ENCODE peak calls at places on chromosomes 11 and 22, in seven cellular contexts. Z is upper lobe of right lung, Q is cardiac muscle cell, O is fibroblast of lung, S is right lobe of liver, X is heart right ventricle, G is heart left ventricle. F is an unnamed sample.

GRCh38 chr11:126329644-126330200 is 25.8 kb upstream of the ST3GAL4 start:
- DNase-seq in G (no peak), O (no peak), S (no peak), Q (no peak), X (no peak), Z (no peak), F (no peak)

GRCh38 chr11:11534981-11535380 is 86.8 kb downstream of the GALNT18 start:
- DNase-seq in X (no peak), Q (no peak), Z (no peak), G (no peak), S (no peak), O (peak; percentile 17), F (no peak)

GRCh38 chr11:59199546-59200420 is 12.9 kb downstream of the MPEG1 start:
- DNase-seq in Z (no peak), X (no peak), O (no peak), G (no peak), Q (no peak), S (no peak), F (no peak)

GRCh38 chr11:259374-259773 is 18.8 kb upstream of the NLRP6 start:
- DNase-seq in Z (no peak), G (no peak), S (no peak), Q (no peak), X (no peak), O (no peak), F (no peak)

GRCh38 chr11:77471520-77472234 is 2.2 kb downstream of the PAK1 start:
- DNase-seq in Q (peak; percentile 59), Z (no peak), O (peak; percentile 5), G (no peak), X (no peak), S (no peak), F (no peak)

GRCh38 chr11:126317681-126318641 is 14.1 kb downstream of the DCPS start:
- DNase-seq in Z (peak; percentile 71), X (peak; percentile 74), G (peak; percentile 79), O (peak; percentile 91), Q (no peak), S (no peak), F (peak; percentile 93)

GRCh38 chr11:65279713-65280459 is 18.1 kb downstream of the POLA2 start:
- DNase-seq in X (no peak), G (peak; percentile 40), O (peak; percentile 78), Q (no peak), S (no peak), Z (no peak), F (peak; percentile 79)

GRCh38 chr11:115699733-115700132 is 195.5 kb upstream of the CADM1 start:
- DNase-seq in X (no peak), S (no peak), Q (no peak), O (peak; percentile 25), Z (no peak), G (peak; percentile 48), F (peak; percentile 82)

DNA sequence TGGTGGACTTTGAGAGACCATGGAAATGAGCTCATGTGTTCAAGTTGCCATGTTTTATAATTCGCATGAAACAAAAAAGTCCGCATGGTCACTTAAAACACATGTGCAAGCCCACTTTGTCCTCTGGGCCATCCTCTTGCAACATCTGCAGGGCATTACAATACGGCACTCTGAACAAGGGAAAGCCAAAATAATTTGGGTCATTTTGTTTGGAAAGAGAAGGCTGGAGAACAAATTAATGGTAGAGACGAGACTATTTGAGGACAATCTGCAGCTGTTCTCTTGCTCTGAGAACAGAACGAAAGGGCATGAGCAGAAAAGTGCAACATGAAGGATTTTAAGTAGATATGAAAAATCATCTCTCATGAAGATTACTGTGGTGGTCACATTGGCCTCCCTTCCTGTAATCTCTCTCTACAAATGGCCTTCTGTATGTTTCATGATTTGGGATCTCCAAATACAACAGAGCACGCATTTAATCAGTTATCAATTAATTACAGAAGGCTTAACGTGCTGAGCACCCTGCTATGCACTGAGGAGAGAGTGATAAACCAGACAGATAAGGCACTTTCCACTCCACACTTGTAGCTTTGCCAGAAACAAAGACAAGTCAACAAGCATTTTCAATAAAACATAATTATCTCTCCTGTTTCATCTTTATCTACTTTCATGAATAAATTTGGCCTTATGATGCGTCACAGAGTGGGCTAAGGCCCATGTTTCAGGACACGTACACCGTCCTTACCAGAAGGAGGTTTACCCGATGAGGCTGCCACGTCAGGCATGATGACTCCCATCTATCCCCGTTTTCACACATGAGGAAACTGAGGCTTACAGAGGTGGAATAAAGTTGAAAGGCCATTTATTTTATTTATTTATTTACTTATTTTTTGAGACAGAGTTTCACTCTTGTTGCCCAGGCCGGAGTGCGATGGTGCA is 384.1 kb downstream of the LARGE1 start:
- DNase-seq in O (no peak), Z (no peak), Q (no peak), X (no peak), G (no peak), S (no peak), F (no peak)
- H3K4me1 ChIP-seq in O (no peaks in the 10 kb centered on the region), Z (peaks cover 16% of the 10 kb centered on the region), Q (no peaks in the 10 kb centered on the region), X (peaks cover 30% of the 10 kb centered on the region), G (peaks cover 33% of the 10 kb centered on the region), S (peaks cover 15% of the 10 kb centered on the region), F (peaks cover 22% of the 10 kb centered on the region)

GRCh38 chr22:19591568-19591967 is 67.4 kb upstream of the CLDN5 start:
- DNase-seq in Q (no peak), X (no peak), G (no peak), S (no peak), O (no peak), Z (no peak), F (peak; percentile 25)

GRCh38 chr22:19590696-19591095 is 66.5 kb upstream of the CLDN5 start:
- DNase-seq in X (no peak), O (no peak), G (no peak), Z (no peak), Q (no peak), S (no peak), F (peak; percentile 19)

GRCh38 chr22:19592464-19592863 is 68.3 kb upstream of the CLDN5 start:
- DNase-seq in Z (no peak), G (no peak), O (no peak), X (no peak), Q (no peak), S (no peak), F (peak; percentile 25)

GRCh38 chr22:19582033-19582693 is 58.0 kb upstream of the CLDN5 start:
- DNase-seq in X (no peak), G (no peak), O (no peak), S (no peak), Q (no peak), Z (no peak), F (no peak)

DNA sequence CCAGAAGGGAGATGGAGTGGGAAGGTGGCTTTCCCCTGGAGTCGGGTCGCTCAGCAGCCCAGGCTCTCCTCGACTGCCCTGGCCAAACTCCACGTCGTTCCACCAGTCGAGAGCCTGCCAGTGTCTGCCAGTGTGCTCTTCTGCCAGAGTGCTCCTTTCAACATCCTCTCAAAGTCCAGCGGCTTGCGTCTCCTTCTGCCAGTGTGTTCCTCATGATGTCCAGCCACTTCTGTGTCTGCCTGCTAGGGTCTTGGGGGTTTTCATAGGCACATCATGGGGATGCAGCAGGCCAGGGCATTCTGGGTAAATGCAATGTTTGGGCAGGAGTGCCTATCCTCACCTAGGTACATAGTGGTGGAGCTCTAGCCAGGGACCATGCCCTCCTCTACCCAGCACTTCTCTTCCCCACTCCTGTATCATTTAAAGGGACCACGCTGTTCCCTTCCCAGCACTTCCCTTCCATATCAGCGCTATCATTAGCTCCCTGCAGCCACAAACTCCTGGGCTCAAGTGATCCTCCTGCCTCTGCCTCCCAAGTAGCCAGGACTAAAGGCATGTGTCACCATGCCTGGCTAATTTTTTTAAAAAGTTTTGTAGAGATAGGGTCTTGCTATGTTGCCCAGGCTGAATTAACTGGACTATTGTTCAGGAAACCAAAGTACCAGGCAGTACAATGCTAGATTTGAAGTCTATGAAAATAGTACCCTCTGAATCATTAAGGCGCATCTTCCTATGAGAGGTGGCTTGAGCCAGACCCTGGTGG is 62.9 kb upstream of the CLDN5 start:
- DNase-seq in G (no peak), X (no peak), O (no peak), S (no peak), Q (no peak), Z (no peak), F (peak; percentile 10)
- TF ChIP-seq CTCF in G (no peak), X (no peak), O (no peak), S (no peak), Q (no peak), Z (no peak), F (no peak)

GRCh38 chr11:130999992-131000770 is 83.9 kb upstream of the SNX19 start:
- DNase-seq in G (no peak), Q (no peak), S (no peak), Z (no peak), X (no peak), O (peak; percentile 97), F (no peak)

GRCh38 chr11:130999086-130999485 is 82.8 kb upstream of the SNX19 start:
- DNase-seq in Q (no peak), X (no peak), Z (no peak), O (peak; percentile 71), G (no peak), S (no peak), F (no peak)

GRCh38 chr11:131005829-131006228 is 89.5 kb upstream of the SNX19 start:
- DNase-seq in O (no peak), X (no peak), Z (no peak), G (no peak), S (no peak), Q (no peak), F (no peak)

GRCh38 chr11:131002145-131002544 is 85.9 kb upstream of the SNX19 start:
- DNase-seq in O (no peak), X (no peak), G (no peak), Z (no peak), S (no peak), Q (no peak), F (no peak)
- H3K27ac ChIP-seq in O (no peak overlapping the region), X (no peak overlapping the region), G (no peak overlapping the region), Z (no peak overlapping the region), S (no peak overlapping the region), Q (no peak overlapping the region), F (no peak overlapping the region)

GRCh38 chr22:31082606-31083376 is 1.7 kb downstream of the SMTN start:
- DNase-seq in O (peak; percentile 79), Z (no peak), X (peak; percentile 79), Q (peak; percentile 61), G (peak; percentile 86), S (no peak), F (peak; percentile 94)

GRCh38 chr22:31080164-31080847 is 812 bp upstream of the SMTN start:
- DNase-seq in G (no peak), O (no peak), Q (no peak), X (no peak), S (no peak), Z (no peak), F (no peak)

GRCh38 chr22:31083377-31083768 is 2.3 kb downstream of the SMTN start:
- DNase-seq in S (no peak), X (peak; percentile 17), Q (no peak), G (no peak), Z (no peak), O (no peak), F (no peak)

GRCh38 chr22:31080848-31081649 is at the start of gene SMTN:
- DNase-seq in X (peak; percentile 94), O (peak; percentile 88), S (peak; percentile 93), G (peak; percentile 94), Q (peak; percentile 97), Z (peak; percentile 95), F (peak; percentile 97)

DNA sequence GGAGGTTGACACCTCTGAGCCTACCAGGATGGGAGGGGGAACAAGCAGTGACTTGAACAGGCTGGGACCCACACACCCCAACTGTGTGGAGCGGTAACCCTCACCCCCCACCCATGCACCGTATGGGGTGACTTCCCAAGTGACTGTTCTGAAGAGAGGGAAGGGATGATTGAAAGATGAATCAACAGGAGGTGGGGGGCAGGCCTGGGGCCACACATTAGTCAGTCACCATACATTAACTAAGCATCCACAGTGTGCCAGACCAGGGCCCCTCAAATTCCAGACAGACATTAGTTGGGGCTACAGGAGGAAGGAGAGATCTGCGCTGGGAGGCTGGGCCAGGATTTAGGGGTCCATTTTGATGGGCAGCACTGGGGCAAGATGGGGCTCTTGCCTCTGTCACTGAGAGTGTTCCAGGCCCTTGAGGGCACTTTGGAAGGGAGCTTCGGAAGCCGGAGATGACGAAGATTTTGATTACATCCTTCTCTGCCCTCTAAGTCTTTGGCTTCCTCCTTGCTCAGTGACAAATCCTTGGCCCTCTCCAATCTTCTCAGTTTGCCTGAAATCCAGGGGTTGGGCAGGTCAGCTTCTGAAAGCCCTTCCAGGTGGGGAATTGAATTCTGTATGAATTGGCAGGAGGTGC is 966 bp downstream of the SMTN start:
- DNase-seq in Q (no peak), O (no peak), G (no peak), Z (no peak), X (no peak), S (no peak), F (no peak)
- H3K4me1 ChIP-seq in Q (no peaks in the 10 kb centered on the region), O (peaks cover 24% of the 10 kb centered on the region), G (peaks cover 45% of the 10 kb centered on the region), Z (peaks cover 44% of the 10 kb centered on the region), X (peaks cover 41% of the 10 kb centered on the region), S (no peaks in the 10 kb centered on the region), F (peaks cover 55% of the 10 kb centered on the region)

F was measured in sigmoid colon.